ENCODE peak calls at places on chromosomes 13 and 19, in ten cellular contexts. X is naive thymus-derived CD4-positive, alpha-beta T cell; V is cardiac muscle cell; Y is heart right ventricle; T is thyroid gland; O is mesendoderm; C is neural progenitor cell; K is brain microvascular endothelial cell; S is HCT116; A is GM23338. W is an unnamed sample. For H3K27me3, the result is how much of the 10 kb centered on the place peaks cover.

GRCh38 chr13:58979851-58980250 is 1183.9 kb downstream of the DIAPH3 start:
- DNase-seq in S (no peak), A (no peak), T (no peak), V (no peak), X (no peak), K (no peak), Y (no peak), C (no peak), O (no peak), W (no peak)

GRCh38 chr13:45194081-45194939 is 6.5 kb downstream of the KCTD4 start:
- DNase-seq in X (no peak), K (peak), T (no peak), Y (peak), S (no peak), V (no peak), O (peak), C (peak), A (peak), W (peak)

GRCh38 chr19:45070861-45071544 is 5.3 kb downstream of the ZNF296 start:
- DNase-seq in X (no peak), K (no peak), O (no peak), Y (no peak), V (no peak), T (no peak), C (no peak), A (no peak), S (no peak), W (peak)

GRCh38 chr13:38941353-38941945 is 49.2 kb downstream of the STOML3 start:
- DNase-seq in T (no peak), Y (no peak), A (no peak), C (no peak), K (no peak), V (no peak), S (no peak), O (no peak), X (no peak), W (no peak)

GRCh38 chr19:51020988-51021651 is 1.6 kb upstream of the KLK10 start:
- DNase-seq in A (peak), V (peak), O (peak), X (peak), T (peak), C (peak), Y (peak), K (peak), S (no peak), W (no peak)

GRCh38 chr13:39263531-39263930 is 225.3 kb downstream of the NHLRC3 start:
- DNase-seq in A (no peak), Y (no peak), O (no peak), V (no peak), C (no peak), T (no peak), K (no peak), S (no peak), X (no peak), W (no peak)

GRCh38 chr19:12052571-12053169 is at the start of gene ZNF878:
- DNase-seq in T (peak), X (no peak), V (peak), O (peak), S (no peak), A (peak), Y (peak), K (peak), C (peak), W (peak)

GRCh38 chr13:109157275-109157674 is 527.9 kb downstream of the MYO16 start:
- DNase-seq in X (no peak), S (no peak), K (no peak), O (peak), Y (no peak), A (peak), T (peak), V (no peak), C (peak), W (no peak)

GRCh38 chr19:4794971-4795370 is 3.4 kb downstream of the FEM1A start:
- DNase-seq in S (no peak), A (no peak), V (no peak), C (no peak), K (no peak), Y (no peak), O (no peak), T (no peak), X (no peak), W (no peak)

GRCh38 chr13:74979703-74980102 is 502.3 kb downstream of the TBC1D4 start:
- DNase-seq in K (no peak), S (no peak), O (no peak), V (no peak), X (no peak), Y (no peak), A (no peak), C (no peak), T (no peak), W (no peak)

GRCh38 chr19:29751932-29752331 is 36.9 kb upstream of the C19orf12 start:
- DNase-seq in C (no peak), O (no peak), X (no peak), S (no peak), K (no peak), V (no peak), Y (no peak), T (no peak), A (no peak), W (no peak)

GRCh38 chr13:101298517-101298916 is 117.8 kb downstream of the NALCN start:
- DNase-seq in A (no peak), K (no peak), C (no peak), S (no peak), V (no peak), T (no peak), Y (no peak), X (no peak), O (no peak), W (no peak)

GRCh38 chr13:24618219-24618955 is 61.8 kb upstream of the ATP12A start:
- DNase-seq in T (no peak), A (no peak), C (no peak), S (no peak), V (no peak), Y (no peak), K (no peak), X (peak), O (no peak), W (no peak)

GRCh38 chr19:14167013-14167593 is 30.7 kb upstream of the ASF1B start:
- DNase-seq in C (no peak), A (no peak), Y (no peak), S (no peak), K (no peak), O (no peak), T (no peak), V (no peak), X (peak), W (no peak)
- H3K27me3 ChIP-seq in C (under half), A (under half), Y (under half), S (under half), K (under half), O (under half), T (under half), V (under half), X (under half), W (under half)

DNA sequence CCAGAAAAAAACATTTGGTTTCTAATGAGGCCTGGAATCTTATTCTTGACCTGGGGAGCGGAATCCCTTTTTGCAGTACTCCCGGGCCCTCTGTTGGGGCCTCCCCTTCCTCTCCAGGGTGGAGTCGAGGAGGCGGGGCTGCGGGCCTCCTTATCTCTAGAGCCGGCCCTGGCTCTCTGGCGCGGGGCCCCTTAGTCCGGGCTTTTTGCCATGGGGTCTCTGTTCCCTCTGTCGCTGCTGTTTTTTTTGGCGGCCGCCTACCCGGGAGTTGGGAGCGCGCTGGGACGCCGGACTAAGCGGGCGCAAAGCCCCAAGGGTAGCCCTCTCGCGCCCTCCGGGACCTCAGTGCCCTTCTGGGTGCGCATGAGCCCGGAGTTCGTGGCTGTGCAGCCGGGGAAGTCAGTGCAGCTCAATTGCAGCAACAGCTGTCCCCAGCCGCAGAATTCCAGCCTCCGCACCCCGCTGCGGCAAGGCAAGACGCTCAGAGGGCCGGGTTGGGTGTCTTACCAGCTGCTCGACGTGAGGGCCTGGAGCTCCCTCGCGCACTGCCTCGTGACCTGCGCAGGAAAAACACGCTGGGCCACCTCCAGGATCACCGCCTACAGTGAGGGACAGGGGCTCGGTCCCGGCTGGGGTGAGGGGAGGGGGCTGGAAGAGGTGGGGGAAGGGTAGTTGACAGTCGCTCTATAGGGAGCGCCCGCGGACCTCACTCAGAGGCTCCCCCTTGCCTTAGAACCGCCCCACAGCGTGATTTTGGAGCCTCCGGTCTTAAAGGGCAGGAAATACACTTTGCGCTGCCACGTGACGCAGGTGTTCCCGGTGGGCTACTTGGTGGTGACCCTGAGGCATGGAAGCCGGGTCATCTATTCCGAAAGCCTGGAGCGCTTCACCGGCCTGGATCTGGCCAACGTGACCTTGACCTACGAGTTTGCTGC is at the start of gene ICAM4:
- DNase-seq in K (no peak), Y (peak), O (peak), V (peak), A (peak), S (no peak), C (peak), T (peak), X (no peak), W (no peak)
- H3K27me3 ChIP-seq in K (under half), Y (under half), O (under half), V (half or more), A (half or more), S (under half), C (half or more), T (under half), X (under half), W (under half)

DNA sequence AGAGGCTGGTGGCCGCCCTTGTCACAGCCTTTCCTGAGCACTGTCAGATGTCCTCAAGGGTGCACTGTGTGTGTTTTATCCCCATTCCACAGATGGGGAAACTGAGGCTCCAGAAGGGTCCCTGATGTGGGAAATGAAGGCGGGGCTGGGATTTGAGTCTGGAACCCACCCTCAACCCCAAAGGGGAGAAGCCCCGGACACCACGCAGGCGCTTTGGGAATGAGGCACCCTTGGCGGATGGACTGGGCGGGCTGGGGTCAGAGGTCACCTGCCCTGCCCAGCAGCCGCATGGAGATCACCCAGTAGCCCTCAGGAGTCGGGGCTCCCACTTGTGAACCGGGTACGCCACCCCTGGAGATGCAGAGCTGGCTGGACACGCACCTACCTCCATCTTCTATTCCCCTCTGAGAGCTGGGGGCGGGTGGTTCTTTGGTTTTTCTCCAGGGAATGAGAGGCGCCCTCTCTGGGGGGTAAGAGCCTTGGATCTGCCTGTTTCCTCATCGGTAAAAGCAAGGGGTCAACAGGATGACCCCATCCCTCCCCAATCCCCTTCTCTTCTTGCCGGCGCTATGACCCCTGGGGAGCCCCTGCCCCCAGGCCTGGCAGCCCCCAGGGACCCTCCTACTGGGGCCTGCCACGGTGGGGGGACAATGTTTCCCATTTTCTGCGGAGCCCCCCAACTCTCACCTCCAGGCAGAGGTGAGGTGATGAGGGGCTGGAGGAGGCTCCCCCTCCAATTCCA is 8.3 kb upstream of the ONECUT3 start:
- DNase-seq in T (no peak), O (peak), V (no peak), K (no peak), X (no peak), C (no peak), A (no peak), S (no peak), Y (no peak), W (no peak)
- H3K27me3 ChIP-seq in T (under half), O (under half), V (half or more), K (under half), X (under half), C (half or more), A (half or more), S (under half), Y (half or more), W (under half)

GRCh38 chr13:47252627-47253026 is 355.8 kb upstream of the HTR2A start:
- DNase-seq in V (no peak), A (no peak), T (no peak), O (no peak), Y (no peak), K (no peak), X (no peak), S (no peak), C (no peak), W (no peak)
- H3K27me3 ChIP-seq in V (half or more), A (under half), T (under half), O (under half), Y (under half), K (under half), X (under half), S (under half), C (under half), W (under half)

GRCh38 chr13:57633950-57634828 is 2.6 kb downstream of the PCDH17 start:
- DNase-seq in S (no peak), O (peak), V (no peak), T (no peak), A (peak), C (peak), K (no peak), Y (peak), X (no peak), W (no peak)
- H3K27me3 ChIP-seq in S (under half), O (under half), V (under half), T (under half), A (half or more), C (half or more), K (under half), Y (under half), X (under half), W (under half)

GRCh38 chr19:53892981-53893325 is 11.0 kb downstream of the PRKCG start:
- DNase-seq in X (no peak), V (no peak), A (peak), O (peak), K (no peak), T (no peak), C (peak), Y (no peak), S (no peak), W (no peak)
- H3K27me3 ChIP-seq in X (under half), V (under half), A (under half), O (under half), K (under half), T (under half), C (under half), Y (half or more), S (under half), W (under half)

GRCh38 chr19:1768918-1769644 is 15.8 kb downstream of the ONECUT3 start:
- DNase-seq in Y (no peak), S (no peak), O (no peak), X (no peak), A (no peak), K (no peak), T (no peak), V (no peak), C (no peak), W (no peak)

GRCh38 chr19:1770866-1771576 is 17.7 kb downstream of the ONECUT3 start:
- DNase-seq in Y (no peak), V (no peak), K (no peak), S (no peak), T (no peak), C (no peak), A (no peak), X (no peak), O (no peak), W (no peak)

GRCh38 chr19:1768248-1768647 is 14.9 kb downstream of the ONECUT3 start:
- DNase-seq in O (peak), T (no peak), S (no peak), A (peak), K (no peak), Y (no peak), X (no peak), V (peak), C (peak), W (no peak)

GRCh38 chr19:1767464-1767933 is 14.2 kb downstream of the ONECUT3 start:
- DNase-seq in S (no peak), A (no peak), V (peak), C (peak), Y (peak), K (no peak), X (peak), O (no peak), T (peak), W (no peak)

DNA sequence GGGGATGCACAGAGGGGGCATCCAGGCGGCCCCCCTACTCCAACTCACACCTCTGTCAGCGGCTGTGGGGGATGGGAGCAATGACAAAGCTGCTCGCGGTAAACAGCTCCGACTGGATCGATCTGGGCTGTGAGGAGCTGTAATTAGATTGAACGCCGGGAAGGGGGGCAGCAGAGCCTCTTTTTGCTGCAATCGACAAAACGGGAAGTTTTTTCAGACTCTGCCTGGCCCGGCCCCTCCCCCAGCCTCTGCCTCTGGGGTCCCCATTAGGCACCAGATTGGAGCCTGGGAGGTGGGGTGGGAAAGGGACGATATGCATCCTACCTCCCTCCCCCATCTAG is 16.3 kb downstream of the ONECUT3 start:
- DNase-seq in T (no peak), K (no peak), X (no peak), S (no peak), A (no peak), C (no peak), O (no peak), Y (no peak), V (no peak), W (no peak)
- H3K27me3 ChIP-seq in T (under half), K (under half), X (under half), S (under half), A (half or more), C (half or more), O (under half), Y (half or more), V (half or more), W (half or more)

GRCh38 chr19:16380314-16380695 is 55.7 kb downstream of the KLF2 start:
- DNase-seq in K (no peak), S (no peak), Y (no peak), T (no peak), C (no peak), O (no peak), A (no peak), X (no peak), V (no peak), W (no peak)

GRCh38 chr19:16381756-16382401 is 57.3 kb downstream of the KLF2 start:
- DNase-seq in V (peak), Y (peak), O (no peak), A (no peak), X (no peak), T (peak), C (no peak), K (peak), S (no peak), W (no peak)

GRCh38 chr19:16378291-16378889 is 53.8 kb downstream of the KLF2 start:
- DNase-seq in C (no peak), V (no peak), A (no peak), O (no peak), X (no peak), S (no peak), T (no peak), Y (no peak), K (no peak), W (no peak)

GRCh38 chr19:16380943-16381755 is 56.5 kb downstream of the KLF2 start:
- DNase-seq in K (no peak), X (no peak), C (no peak), A (no peak), V (no peak), S (no peak), Y (no peak), T (no peak), O (no peak), W (no peak)

DNA sequence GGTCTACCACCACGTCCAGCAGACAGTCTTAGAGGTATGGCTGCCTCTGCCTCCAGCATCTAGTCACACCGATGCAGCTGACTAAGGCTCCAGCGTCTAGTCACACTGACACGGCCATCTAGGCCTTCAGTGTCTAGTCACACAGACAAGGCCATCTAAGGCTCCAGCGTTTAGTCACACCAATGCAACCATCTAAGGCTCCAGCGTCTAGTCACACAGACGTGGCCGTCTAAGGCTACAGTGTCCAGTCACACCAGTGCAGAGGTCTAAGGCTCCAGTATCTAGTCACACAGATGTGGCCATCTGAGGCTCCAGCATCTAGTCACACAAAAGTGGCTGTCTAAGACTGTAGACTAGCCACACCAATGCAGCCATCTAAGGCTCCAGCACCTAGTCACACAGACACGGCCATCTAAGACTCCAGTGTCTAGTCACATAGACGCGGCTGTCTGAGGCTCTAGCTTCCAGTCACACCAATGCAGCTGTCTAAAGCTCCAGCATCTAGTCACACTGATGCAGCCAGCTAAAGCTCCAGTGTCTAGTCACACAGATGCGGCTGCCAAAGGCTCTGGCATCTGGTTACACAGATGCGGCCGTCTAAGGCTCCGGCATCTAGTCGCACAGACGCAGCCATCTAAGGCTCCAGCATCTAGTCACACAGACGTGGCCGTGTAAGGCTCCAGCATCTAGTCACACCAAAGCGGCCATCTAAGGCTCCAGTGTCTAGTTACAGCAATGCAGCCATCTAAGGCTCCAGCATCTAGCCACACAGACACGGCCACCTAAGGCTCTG is 55.1 kb downstream of the KLF2 start:
- DNase-seq in X (no peak), C (no peak), K (no peak), O (no peak), Y (no peak), V (no peak), T (no peak), S (no peak), A (no peak), W (no peak)
- H3K27me3 ChIP-seq in X (under half), C (under half), K (under half), O (under half), Y (under half), V (under half), T (under half), S (under half), A (under half), W (under half)

GRCh38 chr19:31351212-31352193 is 2.3 kb upstream of the TSHZ3 start:
- DNase-seq in T (peak), K (peak), V (peak), A (peak), Y (no peak), S (no peak), O (peak), C (peak), X (no peak), W (no peak)
- H3K27me3 ChIP-seq in T (under half), K (under half), V (half or more), A (half or more), Y (under half), S (under half), O (under half), C (half or more), X (under half), W (under half)